ENCODE peak calls at places on chromosomes 5 and 9, in six cellular contexts. One of them, this sample, is unnamed.

GRCh38 chr9:113187935-113188595 is 33.0 kb downstream of the FKBP15 start:
- DNase-seq in Calu3: peak
- DNase-seq in AG09309: peak
- DNase-seq in body of pancreas: peak
- DNase-seq in dorsolateral prefrontal cortex: no peak
- DNase-seq in lower leg skin: peak
- DNase-seq in this sample: no peak

GRCh38 chr5:1544294-1545010 is 20.7 kb upstream of the LPCAT1 start:
- DNase-seq in Calu3: no peak
- DNase-seq in AG09309: no peak
- DNase-seq in body of pancreas: no peak
- DNase-seq in dorsolateral prefrontal cortex: peak
- DNase-seq in lower leg skin: no peak
- DNase-seq in this sample: no peak

GRCh38 chr5:1555808-1556681 is 32.3 kb upstream of the LPCAT1 start:
- DNase-seq in Calu3: no peak
- DNase-seq in AG09309: no peak
- DNase-seq in body of pancreas: no peak
- DNase-seq in dorsolateral prefrontal cortex: no peak
- DNase-seq in lower leg skin: no peak
- DNase-seq in this sample: no peak

GRCh38 chr5:55418994-55419991 is 111.5 kb downstream of the MTREX start:
- DNase-seq in Calu3: no peak
- DNase-seq in AG09309: peak
- DNase-seq in body of pancreas: no peak
- DNase-seq in dorsolateral prefrontal cortex: no peak
- DNase-seq in lower leg skin: no peak
- DNase-seq in this sample: no peak

GRCh38 chr9:130143279-130143893 is 28.8 kb upstream of the NCS1 start:
- DNase-seq in Calu3: no peak
- DNase-seq in AG09309: no peak
- DNase-seq in body of pancreas: no peak
- DNase-seq in dorsolateral prefrontal cortex: no peak
- DNase-seq in lower leg skin: no peak
- DNase-seq in this sample: no peak

GRCh38 chr5:9062873-9063272 is 483.0 kb downstream of the SEMA5A start:
- DNase-seq in Calu3: no peak
- DNase-seq in AG09309: no peak
- DNase-seq in body of pancreas: no peak
- DNase-seq in dorsolateral prefrontal cortex: no peak
- DNase-seq in lower leg skin: no peak
- DNase-seq in this sample: no peak

GRCh38 chr9:137277329-137278041 is at the start of gene TOR4A:
- DNase-seq in Calu3: peak
- DNase-seq in AG09309: no peak
- DNase-seq in body of pancreas: peak
- DNase-seq in dorsolateral prefrontal cortex: no peak
- DNase-seq in lower leg skin: no peak
- DNase-seq in this sample: peak

GRCh38 chr5:75192264-75192663 is 44.4 kb downstream of the ANKRD31 start:
- DNase-seq in Calu3: no peak
- DNase-seq in AG09309: no peak
- DNase-seq in body of pancreas: no peak
- DNase-seq in dorsolateral prefrontal cortex: no peak
- DNase-seq in lower leg skin: no peak
- DNase-seq in this sample: no peak

GRCh38 chr5:59139695-59140094 is 556.8 kb downstream of the RAB3C start:
- DNase-seq in Calu3: no peak
- DNase-seq in AG09309: no peak
- DNase-seq in body of pancreas: no peak
- DNase-seq in dorsolateral prefrontal cortex: no peak
- DNase-seq in lower leg skin: no peak
- DNase-seq in this sample: no peak

GRCh38 chr9:134987376-134987775 is 69.7 kb upstream of the FCN1 start:
- DNase-seq in Calu3: no peak
- DNase-seq in AG09309: no peak
- DNase-seq in body of pancreas: no peak
- DNase-seq in dorsolateral prefrontal cortex: no peak
- DNase-seq in lower leg skin: no peak
- DNase-seq in this sample: no peak

GRCh38 chr9:19148170-19148569 is 20.9 kb upstream of the PLIN2 start:
- DNase-seq in Calu3: no peak
- DNase-seq in AG09309: no peak
- DNase-seq in body of pancreas: peak
- DNase-seq in dorsolateral prefrontal cortex: no peak
- DNase-seq in lower leg skin: no peak
- DNase-seq in this sample: no peak

GRCh38 chr5:149345892-149346222 is 558 bp downstream of the GRPEL2 start:
- DNase-seq in Calu3: peak
- DNase-seq in AG09309: no peak
- DNase-seq in body of pancreas: no peak
- DNase-seq in dorsolateral prefrontal cortex: no peak
- DNase-seq in lower leg skin: no peak
- DNase-seq in this sample: peak

GRCh38 chr9:61665330-61665751 is 475.5 kb downstream of the SPATA31A7 start:
- DNase-seq in Calu3: no peak
- DNase-seq in AG09309: no peak
- DNase-seq in body of pancreas: no peak
- DNase-seq in dorsolateral prefrontal cortex: no peak
- DNase-seq in lower leg skin: no peak
- DNase-seq in this sample: no peak

GRCh38 chr5:82522912-82523311 is 244.8 kb upstream of the RPS23 start:
- DNase-seq in Calu3: no peak
- DNase-seq in AG09309: no peak
- DNase-seq in body of pancreas: no peak
- DNase-seq in dorsolateral prefrontal cortex: no peak
- DNase-seq in lower leg skin: no peak
- DNase-seq in this sample: no peak

GRCh38 chr5:175534070-175534932 is 55.9 kb downstream of the SFXN1 start:
- DNase-seq in Calu3: peak
- DNase-seq in AG09309: peak
- DNase-seq in body of pancreas: peak
- DNase-seq in dorsolateral prefrontal cortex: peak
- DNase-seq in lower leg skin: peak
- DNase-seq in this sample: no peak

GRCh38 chr5:124663101-124663506 is 83.3 kb downstream of the ZNF608 start:
- DNase-seq in Calu3: peak
- DNase-seq in AG09309: no peak
- DNase-seq in body of pancreas: no peak
- DNase-seq in dorsolateral prefrontal cortex: no peak
- DNase-seq in lower leg skin: no peak
- DNase-seq in this sample: no peak

GRCh38 chr5:40046792-40047191 is 622.0 kb upstream of the DAB2 start:
- DNase-seq in Calu3: no peak
- DNase-seq in AG09309: no peak
- DNase-seq in body of pancreas: no peak
- DNase-seq in dorsolateral prefrontal cortex: no peak
- DNase-seq in lower leg skin: no peak
- DNase-seq in this sample: no peak

GRCh38 chr9:89542461-89543021 is 44.6 kb upstream of the SEMA4D start:
- DNase-seq in Calu3: no peak
- DNase-seq in AG09309: no peak
- DNase-seq in body of pancreas: no peak
- DNase-seq in dorsolateral prefrontal cortex: peak
- DNase-seq in lower leg skin: no peak
- DNase-seq in this sample: peak

GRCh38 chr5:125575561-125576504 is 829.4 kb upstream of the ZNF608 start:
- DNase-seq in Calu3: no peak
- DNase-seq in AG09309: no peak
- DNase-seq in body of pancreas: no peak
- DNase-seq in dorsolateral prefrontal cortex: peak
- DNase-seq in lower leg skin: no peak
- DNase-seq in this sample: no peak

GRCh38 chr5:141094481-141095262 is at the start of gene PCDHB2:
- DNase-seq in Calu3: no peak
- DNase-seq in AG09309: peak
- DNase-seq in body of pancreas: peak
- DNase-seq in dorsolateral prefrontal cortex: no peak
- DNase-seq in lower leg skin: no peak
- DNase-seq in this sample: no peak

GRCh38 chr5:103057208-103058130 is 62.5 kb downstream of the GIN1 start:
- DNase-seq in Calu3: no peak
- DNase-seq in AG09309: no peak
- DNase-seq in body of pancreas: no peak
- DNase-seq in dorsolateral prefrontal cortex: no peak
- DNase-seq in lower leg skin: no peak
- DNase-seq in this sample: no peak

GRCh38 chr5:127298623-127299022 is 8.0 kb downstream of the MEGF10 start:
- DNase-seq in Calu3: no peak
- DNase-seq in AG09309: no peak
- DNase-seq in body of pancreas: no peak
- DNase-seq in dorsolateral prefrontal cortex: peak
- DNase-seq in lower leg skin: no peak
- DNase-seq in this sample: no peak

GRCh38 chr9:89999534-90000370 is 394.9 kb downstream of the GADD45G start:
- DNase-seq in Calu3: peak
- DNase-seq in AG09309: no peak
- DNase-seq in body of pancreas: peak
- DNase-seq in dorsolateral prefrontal cortex: no peak
- DNase-seq in lower leg skin: peak
- DNase-seq in this sample: peak

GRCh38 chr5:96714951-96715451 is 52.8 kb downstream of the CAST start:
- DNase-seq in Calu3: peak
- DNase-seq in AG09309: peak
- DNase-seq in body of pancreas: peak
- DNase-seq in dorsolateral prefrontal cortex: no peak
- DNase-seq in lower leg skin: peak
- DNase-seq in this sample: peak

GRCh38 chr5:107831612-107832395 is 161.1 kb upstream of the EFNA5 start:
- DNase-seq in Calu3: no peak
- DNase-seq in AG09309: peak
- DNase-seq in body of pancreas: no peak
- DNase-seq in dorsolateral prefrontal cortex: no peak
- DNase-seq in lower leg skin: no peak
- DNase-seq in this sample: no peak

GRCh38 chr5:146681586-146681945 is 165.6 kb upstream of the GPR151 start:
- DNase-seq in Calu3: no peak
- DNase-seq in AG09309: no peak
- DNase-seq in body of pancreas: no peak
- DNase-seq in dorsolateral prefrontal cortex: no peak
- DNase-seq in lower leg skin: no peak
- DNase-seq in this sample: no peak
- TF ChIP-seq CTCF in Calu3: no peak
- TF ChIP-seq CTCF in AG09309: no peak
- TF ChIP-seq CTCF in body of pancreas: no peak
- TF ChIP-seq CTCF in dorsolateral prefrontal cortex: no peak
- TF ChIP-seq CTCF in lower leg skin: no peak
- TF ChIP-seq CTCF in this sample: no peak

GRCh38 chr5:30117134-30117533 is 1076.4 kb upstream of the CDH6 start:
- DNase-seq in Calu3: no peak
- DNase-seq in AG09309: no peak
- DNase-seq in body of pancreas: no peak
- DNase-seq in dorsolateral prefrontal cortex: no peak
- DNase-seq in lower leg skin: no peak
- DNase-seq in this sample: no peak
- TF ChIP-seq CTCF in Calu3: no peak
- TF ChIP-seq CTCF in AG09309: no peak
- TF ChIP-seq CTCF in body of pancreas: no peak
- TF ChIP-seq CTCF in dorsolateral prefrontal cortex: no peak
- TF ChIP-seq CTCF in lower leg skin: no peak
- TF ChIP-seq CTCF in this sample: no peak

DNA sequence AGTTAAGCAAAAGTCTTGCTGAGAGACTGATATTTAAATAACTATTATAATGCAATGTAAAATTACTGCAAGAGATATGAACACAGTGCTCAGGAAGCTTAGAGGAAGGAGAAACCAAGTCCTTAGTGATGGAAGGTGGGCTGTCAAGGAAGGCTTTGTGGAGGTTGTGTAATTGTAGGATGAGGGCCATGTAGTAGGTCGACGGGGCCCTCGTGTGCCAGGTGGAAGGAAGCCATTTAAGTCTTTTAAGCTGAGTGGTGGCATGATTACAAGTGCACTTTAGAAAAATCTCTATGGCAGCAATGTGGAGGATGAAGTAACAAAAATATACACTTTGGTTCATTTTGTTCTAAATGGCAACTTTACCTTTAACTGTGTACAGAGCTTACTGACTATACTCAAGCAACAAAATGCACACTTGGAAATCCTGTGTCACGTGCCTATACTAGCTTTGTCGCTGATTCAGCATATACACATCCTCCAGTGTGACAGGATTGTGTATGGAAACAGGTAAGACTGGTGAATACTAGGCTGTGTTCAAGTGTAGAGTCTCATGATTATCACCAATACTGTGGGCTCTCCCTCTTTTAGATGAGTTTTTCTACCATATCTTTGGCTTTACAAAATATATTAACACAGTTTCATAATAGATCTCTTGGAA is 78.6 kb downstream of the TMC1 start:
- DNase-seq in Calu3: no peak
- DNase-seq in AG09309: no peak
- DNase-seq in body of pancreas: no peak
- DNase-seq in dorsolateral prefrontal cortex: no peak
- DNase-seq in lower leg skin: no peak
- DNase-seq in this sample: no peak
- TF ChIP-seq CTCF in Calu3: no peak
- TF ChIP-seq CTCF in AG09309: no peak
- TF ChIP-seq CTCF in body of pancreas: no peak
- TF ChIP-seq CTCF in dorsolateral prefrontal cortex: no peak
- TF ChIP-seq CTCF in lower leg skin: no peak
- TF ChIP-seq CTCF in this sample: no peak

DNA sequence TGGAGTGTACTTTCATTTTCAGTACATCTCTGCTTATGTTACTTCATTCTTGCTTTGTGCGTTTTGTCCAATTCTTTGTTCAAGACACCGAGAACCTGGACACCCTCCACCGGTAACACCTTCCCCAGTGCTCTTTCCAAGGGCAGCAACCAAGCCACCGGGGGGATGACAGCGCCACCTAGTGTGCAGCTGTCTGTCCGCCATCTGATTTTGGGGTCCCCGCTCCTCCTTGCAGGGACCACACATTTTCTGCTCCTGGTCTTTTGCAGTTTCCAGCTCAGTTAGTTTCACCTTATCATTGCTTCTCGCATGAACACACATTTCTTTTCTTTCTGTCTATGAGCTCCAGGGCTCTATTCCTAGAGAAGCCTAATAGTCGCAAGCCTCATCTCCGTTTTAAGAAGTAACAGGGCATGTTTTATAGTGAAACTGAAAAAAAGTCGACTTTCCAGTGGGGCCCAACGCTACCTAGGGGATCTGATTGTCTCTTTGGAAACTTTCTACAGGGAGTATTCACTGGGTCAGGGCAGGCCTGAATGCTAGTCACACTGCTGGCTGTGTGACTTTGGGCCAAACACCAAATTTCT is 152.1 kb downstream of the FSTL4 start:
- DNase-seq in Calu3: peak
- DNase-seq in AG09309: no peak
- DNase-seq in body of pancreas: no peak
- DNase-seq in dorsolateral prefrontal cortex: no peak
- DNase-seq in lower leg skin: no peak
- DNase-seq in this sample: peak
- TF ChIP-seq CTCF in Calu3: peak
- TF ChIP-seq CTCF in AG09309: peak
- TF ChIP-seq CTCF in body of pancreas: no peak
- TF ChIP-seq CTCF in dorsolateral prefrontal cortex: peak
- TF ChIP-seq CTCF in lower leg skin: no peak
- TF ChIP-seq CTCF in this sample: peak

GRCh38 chr9:36112516-36112915 is 24.0 kb upstream of the GLIPR2 start:
- DNase-seq in Calu3: no peak
- DNase-seq in AG09309: no peak
- DNase-seq in body of pancreas: no peak
- DNase-seq in dorsolateral prefrontal cortex: no peak
- DNase-seq in lower leg skin: no peak
- DNase-seq in this sample: no peak

GRCh38 chr9:36113999-36114398 is 22.5 kb upstream of the GLIPR2 start:
- DNase-seq in Calu3: no peak
- DNase-seq in AG09309: no peak
- DNase-seq in body of pancreas: no peak
- DNase-seq in dorsolateral prefrontal cortex: no peak
- DNase-seq in lower leg skin: no peak
- DNase-seq in this sample: no peak

GRCh38 chr9:36110434-36110833 is 26.1 kb upstream of the GLIPR2 start:
- DNase-seq in Calu3: no peak
- DNase-seq in AG09309: no peak
- DNase-seq in body of pancreas: no peak
- DNase-seq in dorsolateral prefrontal cortex: no peak
- DNase-seq in lower leg skin: no peak
- DNase-seq in this sample: no peak
- TF ChIP-seq CTCF in Calu3: no peak
- TF ChIP-seq CTCF in AG09309: peak
- TF ChIP-seq CTCF in body of pancreas: no peak
- TF ChIP-seq CTCF in dorsolateral prefrontal cortex: no peak
- TF ChIP-seq CTCF in lower leg skin: no peak
- TF ChIP-seq CTCF in this sample: peak